ENCODE peak calls at places on chromosomes 13 and 19, in six cellular contexts. One of them, this sample, is unnamed.

GRCh38 chr19:3687774-3688706 is 12.2 kb downstream of the PIP5K1C start:
- DNase-seq in NAMALWA: no peak
- DNase-seq in AG09319: no peak
- DNase-seq in esophagus muscularis mucosa: no peak
- DNase-seq in K562: no peak
- DNase-seq in stimulated activated CD4-positive, alpha-beta T cell treated with anti-CD3 and anti-CD28 coated beads, Interleukin-12 subunit alpha, Interleukin-12 subunit beta, amount 100 ng/mL, for 48 hours: no peak
- DNase-seq in this sample: peak

GRCh38 chr13:33639640-33640080 is 178.3 kb upstream of the RFC3 start:
- DNase-seq in NAMALWA: peak
- DNase-seq in AG09319: no peak
- DNase-seq in esophagus muscularis mucosa: no peak
- DNase-seq in K562: no peak
- DNase-seq in stimulated activated CD4-positive, alpha-beta T cell treated with anti-CD3 and anti-CD28 coated beads, Interleukin-12 subunit alpha, Interleukin-12 subunit beta, amount 100 ng/mL, for 48 hours: peak
- DNase-seq in this sample: no peak

GRCh38 chr19:56393119-56394012 is at the start of gene ZNF582:
- DNase-seq in NAMALWA: no peak
- DNase-seq in AG09319: peak
- DNase-seq in esophagus muscularis mucosa: peak
- DNase-seq in K562: peak
- DNase-seq in stimulated activated CD4-positive, alpha-beta T cell treated with anti-CD3 and anti-CD28 coated beads, Interleukin-12 subunit alpha, Interleukin-12 subunit beta, amount 100 ng/mL, for 48 hours: peak
- DNase-seq in this sample: peak

GRCh38 chr13:76711515-76712182 is 174.6 kb downstream of the KCTD12 start:
- DNase-seq in NAMALWA: no peak
- DNase-seq in AG09319: peak
- DNase-seq in esophagus muscularis mucosa: no peak
- DNase-seq in K562: no peak
- DNase-seq in stimulated activated CD4-positive, alpha-beta T cell treated with anti-CD3 and anti-CD28 coated beads, Interleukin-12 subunit alpha, Interleukin-12 subunit beta, amount 100 ng/mL, for 48 hours: no peak
- DNase-seq in this sample: peak

GRCh38 chr13:98582947-98583346 is 6.0 kb upstream of the STK24 start:
- DNase-seq in NAMALWA: no peak
- DNase-seq in AG09319: no peak
- DNase-seq in esophagus muscularis mucosa: no peak
- DNase-seq in K562: no peak
- DNase-seq in stimulated activated CD4-positive, alpha-beta T cell treated with anti-CD3 and anti-CD28 coated beads, Interleukin-12 subunit alpha, Interleukin-12 subunit beta, amount 100 ng/mL, for 48 hours: no peak
- DNase-seq in this sample: no peak

GRCh38 chr13:45055198-45055901 is 65.0 kb upstream of the GTF2F2 start:
- DNase-seq in NAMALWA: no peak
- DNase-seq in AG09319: peak
- DNase-seq in esophagus muscularis mucosa: no peak
- DNase-seq in K562: no peak
- DNase-seq in stimulated activated CD4-positive, alpha-beta T cell treated with anti-CD3 and anti-CD28 coated beads, Interleukin-12 subunit alpha, Interleukin-12 subunit beta, amount 100 ng/mL, for 48 hours: peak
- DNase-seq in this sample: peak

GRCh38 chr13:20492036-20492435 is 33.6 kb downstream of the CRYL1 start:
- DNase-seq in NAMALWA: no peak
- DNase-seq in AG09319: no peak
- DNase-seq in esophagus muscularis mucosa: no peak
- DNase-seq in K562: no peak
- DNase-seq in stimulated activated CD4-positive, alpha-beta T cell treated with anti-CD3 and anti-CD28 coated beads, Interleukin-12 subunit alpha, Interleukin-12 subunit beta, amount 100 ng/mL, for 48 hours: no peak
- DNase-seq in this sample: no peak

GRCh38 chr19:40341601-40342482 is 6.4 kb downstream of the C19orf47 start:
- DNase-seq in NAMALWA: no peak
- DNase-seq in AG09319: no peak
- DNase-seq in esophagus muscularis mucosa: no peak
- DNase-seq in K562: no peak
- DNase-seq in stimulated activated CD4-positive, alpha-beta T cell treated with anti-CD3 and anti-CD28 coated beads, Interleukin-12 subunit alpha, Interleukin-12 subunit beta, amount 100 ng/mL, for 48 hours: no peak
- DNase-seq in this sample: no peak

GRCh38 chr19:30183807-30184490 is 188.2 kb upstream of the ZNF536 start:
- DNase-seq in NAMALWA: no peak
- DNase-seq in AG09319: no peak
- DNase-seq in esophagus muscularis mucosa: no peak
- DNase-seq in K562: no peak
- DNase-seq in stimulated activated CD4-positive, alpha-beta T cell treated with anti-CD3 and anti-CD28 coated beads, Interleukin-12 subunit alpha, Interleukin-12 subunit beta, amount 100 ng/mL, for 48 hours: no peak
- DNase-seq in this sample: no peak

GRCh38 chr19:33392341-33393285 is 19.1 kb downstream of the CEBPG start:
- DNase-seq in NAMALWA: no peak
- DNase-seq in AG09319: no peak
- DNase-seq in esophagus muscularis mucosa: no peak
- DNase-seq in K562: peak
- DNase-seq in stimulated activated CD4-positive, alpha-beta T cell treated with anti-CD3 and anti-CD28 coated beads, Interleukin-12 subunit alpha, Interleukin-12 subunit beta, amount 100 ng/mL, for 48 hours: no peak
- DNase-seq in this sample: peak

GRCh38 chr19:2578391-2578826 is 102.5 kb downstream of the GADD45B start:
- DNase-seq in NAMALWA: no peak
- DNase-seq in AG09319: no peak
- DNase-seq in esophagus muscularis mucosa: no peak
- DNase-seq in K562: no peak
- DNase-seq in stimulated activated CD4-positive, alpha-beta T cell treated with anti-CD3 and anti-CD28 coated beads, Interleukin-12 subunit alpha, Interleukin-12 subunit beta, amount 100 ng/mL, for 48 hours: no peak
- DNase-seq in this sample: no peak

GRCh38 chr13:76293346-76293745 is 592.9 kb downstream of the KCTD12 start:
- DNase-seq in NAMALWA: no peak
- DNase-seq in AG09319: peak
- DNase-seq in esophagus muscularis mucosa: no peak
- DNase-seq in K562: no peak
- DNase-seq in stimulated activated CD4-positive, alpha-beta T cell treated with anti-CD3 and anti-CD28 coated beads, Interleukin-12 subunit alpha, Interleukin-12 subunit beta, amount 100 ng/mL, for 48 hours: no peak
- DNase-seq in this sample: no peak

GRCh38 chr19:10952809-10953208 is 8.0 kb upstream of the SMARCA4 start:
- DNase-seq in NAMALWA: no peak
- DNase-seq in AG09319: no peak
- DNase-seq in esophagus muscularis mucosa: no peak
- DNase-seq in K562: no peak
- DNase-seq in stimulated activated CD4-positive, alpha-beta T cell treated with anti-CD3 and anti-CD28 coated beads, Interleukin-12 subunit alpha, Interleukin-12 subunit beta, amount 100 ng/mL, for 48 hours: no peak
- DNase-seq in this sample: no peak

This sample was measured in uterus.